ENCODE peak calls at places on chromosomes 16 and 17, in ten cellular contexts. C is effector memory CD4-positive, alpha-beta T cell; S is CD8-positive, alpha-beta T cell; P is body of pancreas; Q is cardiac muscle cell; V is GM23248; E is PC-9; J is hepatocyte; M is GM23338; Z is lower lobe of right lung. O is an unnamed sample. For H3K4me1, the result is how much of the 10 kb centered on the place peaks cover.

GRCh38 chr17:50955667-50956120 is 89.5 kb upstream of the TOB1 start:
- DNase-seq in P (no peak), E (no peak), M (no peak), S (no peak), C (no peak), Z (no peak), Q (no peak), V (no peak), J (no peak), O (no peak)

GRCh38 chr17:60743812-60744211 is 66.2 kb downstream of the BCAS3 start:
- DNase-seq in E (peak), V (peak), P (no peak), M (peak), J (peak), Z (no peak), S (no peak), Q (peak), C (no peak), O (no peak)

GRCh38 chr17:55335625-55336024 is 70.9 kb downstream of the HLF start:
- DNase-seq in P (no peak), V (no peak), S (no peak), M (no peak), Q (no peak), Z (no peak), J (no peak), E (no peak), C (no peak), O (no peak)

GRCh38 chr17:75587718-75588545 is at the start of gene MYO15B:
- DNase-seq in P (peak), Z (peak), J (peak), M (peak), E (no peak), C (peak), Q (peak), V (peak), S (peak), O (peak)

GRCh38 chr17:72445055-72445991 is 324.5 kb downstream of the SOX9 start:
- DNase-seq in M (no peak), S (no peak), E (no peak), Q (no peak), P (no peak), V (no peak), J (peak), C (no peak), Z (no peak), O (no peak)

GRCh38 chr16:85082553-85083050 is 29.7 kb downstream of the CIBAR2 start:
- DNase-seq in E (no peak), V (no peak), S (no peak), Q (peak), C (no peak), M (peak), J (no peak), Z (no peak), P (no peak), O (no peak)

GRCh38 chr17:80785477-80786178 is 206.0 kb upstream of the CHMP6 start:
- DNase-seq in V (no peak), J (no peak), C (no peak), Z (peak), E (no peak), S (no peak), M (no peak), P (no peak), Q (peak), O (no peak)

GRCh38 chr17:4317648-4318047 is 48.8 kb downstream of the UBE2G1 start:
- DNase-seq in S (no peak), P (no peak), C (no peak), E (no peak), Q (no peak), J (no peak), M (no peak), Z (no peak), V (no peak), O (no peak)

GRCh38 chr16:17329412-17329811 is 141.3 kb downstream of the XYLT1 start:
- DNase-seq in S (no peak), V (no peak), E (no peak), M (no peak), Q (no peak), Z (no peak), P (no peak), J (no peak), C (no peak), O (no peak)

GRCh38 chr16:64412578-64413280 is 709.1 kb downstream of the CDH11 start:
- DNase-seq in J (no peak), S (no peak), C (no peak), P (no peak), M (no peak), E (no peak), Z (no peak), V (peak), Q (no peak), O (no peak)

GRCh38 chr17:80101946-80102706 is 745 bp downstream of the GAA start:
- DNase-seq in J (peak), S (no peak), Q (peak), Z (no peak), C (no peak), E (no peak), V (peak), M (peak), P (no peak), O (peak)

GRCh38 chr16:58098207-58099096 is 30.7 kb downstream of the CFAP20 start:
- DNase-seq in V (peak), Q (no peak), C (no peak), E (no peak), S (no peak), J (peak), M (no peak), P (no peak), Z (no peak), O (no peak)

GRCh38 chr17:73757324-73757942 is 113.2 kb upstream of the SDK2 start:
- DNase-seq in J (no peak), E (no peak), V (no peak), Z (no peak), Q (no peak), S (no peak), M (no peak), P (no peak), C (no peak), O (no peak)

GRCh38 chr16:58170223-58170622 is 27.7 kb downstream of the CSNK2A2 start:
- DNase-seq in Q (no peak), C (no peak), V (no peak), E (no peak), P (no peak), M (no peak), J (no peak), S (no peak), Z (no peak), O (no peak)

GRCh38 chr17:57622886-57623433 is 122.1 kb downstream of the CCDC182 start:
- DNase-seq in M (no peak), P (no peak), C (no peak), J (peak), S (no peak), Z (no peak), E (no peak), V (peak), Q (peak), O (no peak)

GRCh38 chr16:72783716-72784320 is 264.1 kb downstream of the ZFHX3 start:
- DNase-seq in M (no peak), V (peak), C (no peak), J (peak), S (no peak), Z (no peak), Q (no peak), E (no peak), P (no peak), O (no peak)

GRCh38 chr16:19450186-19450585 is 32.5 kb downstream of the TMC5 start:
- DNase-seq in M (no peak), Q (no peak), C (no peak), Z (no peak), P (no peak), E (no peak), J (no peak), S (no peak), V (no peak), O (no peak)

GRCh38 chr17:37360632-37361031 is 15.2 kb upstream of the C17orf78 start:
- DNase-seq in E (peak), Q (no peak), J (no peak), V (peak), S (no peak), M (no peak), Z (no peak), C (no peak), P (no peak), O (no peak)

GRCh38 chr16:11038305-11038704 is 93.9 kb downstream of the CLEC16A start:
- DNase-seq in S (no peak), P (no peak), M (no peak), Q (no peak), J (no peak), E (no peak), Z (no peak), C (no peak), V (no peak), O (no peak)
- H3K27ac ChIP-seq in S (no peak), P (no peak), M (no peak), Q (no peak), J (no peak), E (peak), Z (no peak), C (no peak), V (no peak), O (no peak)

GRCh38 chr17:69452664-69453260 is 38.3 kb downstream of the MAP2K6 start:
- DNase-seq in Z (no peak), S (no peak), V (no peak), C (no peak), J (no peak), M (no peak), P (no peak), E (no peak), Q (no peak), O (no peak)
- H3K4me1 ChIP-seq in Z (under half), S (under half), V (under half), C (under half), J (under half), M (half or more), P (under half), E (under half), Q (under half), O (under half)

GRCh38 chr16:67457611-67458010 is 23.3 kb downstream of the ATP6V0D1 start:
- DNase-seq in Q (no peak), Z (no peak), S (no peak), J (no peak), C (no peak), M (no peak), E (no peak), P (no peak), V (peak), O (no peak)
- H3K27ac ChIP-seq in Q (no peak), Z (peak), S (no peak), J (no peak), C (no peak), M (no peak), E (no peak), P (peak), V (peak), O (no peak)

GRCh38 chr16:5382484-5382883 is 284.9 kb upstream of the EEF2KMT start:
- DNase-seq in Q (no peak), E (no peak), Z (no peak), S (no peak), M (no peak), V (no peak), C (no peak), P (no peak), J (no peak), O (no peak)
- H3K4me1 ChIP-seq in Q (under half), E (under half), Z (under half), S (under half), M (under half), V (under half), C (under half), P (under half), J (under half), O (under half)

GRCh38 chr17:41284546-41284945 is 9.0 kb downstream of the KRTAP9-7 start:
- DNase-seq in P (no peak), E (no peak), V (no peak), Q (no peak), M (no peak), C (no peak), Z (no peak), J (peak), S (no peak), O (no peak)
- H3K27ac ChIP-seq in P (no peak), E (no peak), V (no peak), Q (no peak), M (peak), C (no peak), Z (no peak), J (no peak), S (no peak), O (no peak)

GRCh38 chr16:68406458-68407041 is 41.8 kb downstream of the SMPD3 start:
- DNase-seq in Z (peak), J (peak), V (peak), Q (no peak), P (no peak), M (no peak), C (no peak), E (no peak), S (no peak), O (no peak)
- H3K4me1 ChIP-seq in Z (under half), J (under half), V (under half), Q (under half), P (under half), M (under half), C (under half), E (under half), S (under half), O (under half)

O was measured in neuronal stem cell.